ENCODE peak calls at places on chromosomes 4 and X, in five cellular contexts. B is H9, N is neuronal stem cell, O is mesenchymal stem cell, H is IMR-90. P is an unnamed sample.
A peak's percentile ranks its signal among the peaks of the same experiment; 100 is the strongest.

GRCh38 chr4:77465271-77465670 is 140.3 kb upstream of the CXCL13 start:
- DNase-seq in B (peak; percentile 36), N (no peak), O (peak; percentile 3), H (no peak), P (peak; percentile 31)

GRCh38 chr4:99876946-99877345 is 17.3 kb downstream of the LAMTOR3 start:
- DNase-seq in B (no peak), N (no peak), O (no peak), H (no peak), P (no peak)

GRCh38 chrX:51743179-51743957 is at the start of gene GSPT2:
- DNase-seq in B (peak; percentile 61), N (peak; percentile 9), O (peak; percentile 72), H (peak; percentile 76), P (peak; percentile 79)

GRCh38 chr4:38313175-38313574 is 350.8 kb upstream of the KLF3 start:
- DNase-seq in B (no peak), N (no peak), O (no peak), H (no peak), P (no peak)

GRCh38 chr4:156347412-156348075 is 393.9 kb upstream of the CTSO start:
- DNase-seq in B (no peak), N (no peak), O (peak; percentile 68), H (peak; percentile 64), P (peak; percentile 96)

GRCh38 chr4:57158221-57158620 is 48.0 kb upstream of the IGFBP7 start:
- DNase-seq in B (no peak), N (no peak), O (no peak), H (no peak), P (peak; percentile 20)

GRCh38 chrX:47283015-47283771 is 50.4 kb downstream of the USP11 start:
- DNase-seq in B (no peak), N (no peak), O (no peak), H (peak; percentile 65), P (no peak)

GRCh38 chr4:26320159-26320452 is 708 bp upstream of the RBPJ start:
- DNase-seq in B (no peak), N (no peak), O (peak; percentile 79), H (peak; percentile 28), P (peak; percentile 79)

GRCh38 chrX:66731398-66731797 is 92.5 kb upstream of the EDA2R start:
- DNase-seq in B (no peak), N (peak; percentile 18), O (peak; percentile 47), H (peak; percentile 33), P (peak; percentile 62)

GRCh38 chrX:66728818-66729271 is 90.0 kb upstream of the EDA2R start:
- DNase-seq in B (peak; percentile 67), N (peak; percentile 51), O (peak; percentile 60), H (peak; percentile 59), P (peak; percentile 76)
- H2BK5ac ChIP-seq in B (no peak overlapping the region), N (no peak overlapping the region), O (no peak overlapping the region), H (peak overlapping the region; percentile 70), P (no peak overlapping the region)

DNA sequence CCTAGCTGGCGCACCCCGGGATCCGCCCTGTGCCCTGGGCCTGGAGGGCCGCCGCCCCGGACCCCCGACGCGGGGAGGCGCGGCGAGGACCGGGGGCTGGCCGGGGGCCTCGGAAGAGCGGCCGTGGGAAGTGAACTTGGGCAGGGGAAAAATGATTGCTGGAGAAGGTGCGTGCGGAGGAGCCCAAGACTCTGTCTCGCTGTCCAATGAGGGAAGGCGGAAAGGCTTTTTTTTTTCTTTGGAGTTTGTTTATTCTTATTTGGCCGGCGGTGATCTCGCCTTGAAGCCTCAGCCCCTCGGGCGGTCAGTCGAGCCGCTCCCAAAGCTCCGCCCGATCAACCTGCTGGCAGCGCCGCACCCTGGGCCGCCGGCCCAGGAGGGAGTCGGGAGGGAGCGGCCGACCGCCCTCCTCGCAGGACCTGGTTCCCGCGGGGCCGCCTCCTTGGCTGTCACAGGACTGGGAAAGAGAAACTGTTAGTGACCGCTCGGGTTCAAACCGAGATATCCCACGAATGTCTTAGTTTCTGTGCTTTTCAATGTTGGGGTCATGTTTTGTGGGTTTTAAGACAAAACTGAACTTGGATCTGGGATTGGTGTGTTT is 2.5 kb downstream of the CPEB2 start:
- DNase-seq in B (peak; percentile 64), N (peak; percentile 32), O (peak; percentile 86), H (peak; percentile 54), P (peak; percentile 75)
- H2BK5ac ChIP-seq in B (no peak overlapping the region), N (no peak overlapping the region), O (peak overlapping the region; percentile 95), H (peak overlapping the region; percentile 84), P (no peak overlapping the region)

DNA sequence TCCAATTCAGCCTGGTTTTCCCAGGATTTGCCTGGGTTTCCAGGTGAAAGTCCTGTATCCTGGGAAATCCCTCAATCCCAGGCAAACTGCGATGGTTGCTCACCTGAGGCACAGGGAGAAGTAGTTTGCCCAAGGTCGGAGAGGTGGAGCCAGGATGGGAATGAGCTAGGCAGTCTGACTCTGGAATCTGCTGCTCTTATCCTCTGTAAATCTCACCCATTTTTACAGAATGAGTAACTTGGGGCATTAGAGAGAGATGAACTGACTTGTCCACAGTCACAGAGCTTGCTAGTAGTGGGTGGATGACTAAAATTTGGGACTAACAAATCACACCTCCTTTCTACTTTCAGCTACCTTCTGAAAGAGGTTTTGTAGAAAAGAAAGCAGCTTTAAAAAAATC is 9.8 kb upstream of the ARX start:
- DNase-seq in B (no peak), N (no peak), O (no peak), H (no peak), P (no peak)
- H2BK5ac ChIP-seq in B (no peak overlapping the region), N (no peak overlapping the region), O (no peak overlapping the region), H (no peak overlapping the region), P (no peak overlapping the region)

GRCh38 chr4:152849350-152849749 is 69.6 kb downstream of the ARFIP1 start:
- DNase-seq in B (no peak), N (no peak), O (no peak), H (no peak), P (no peak)

GRCh38 chr4:152850377-152850776 is 70.6 kb downstream of the ARFIP1 start:
- DNase-seq in B (peak; percentile 80), N (no peak), O (peak; percentile 75), H (peak; percentile 54), P (peak; percentile 92)

GRCh38 chr4:152853293-152853692 is 73.5 kb downstream of the ARFIP1 start:
- DNase-seq in B (no peak), N (no peak), O (no peak), H (no peak), P (no peak)

GRCh38 chr4:152848508-152848907 is 68.8 kb downstream of the ARFIP1 start:
- DNase-seq in B (no peak), N (no peak), O (no peak), H (no peak), P (no peak)

DNA sequence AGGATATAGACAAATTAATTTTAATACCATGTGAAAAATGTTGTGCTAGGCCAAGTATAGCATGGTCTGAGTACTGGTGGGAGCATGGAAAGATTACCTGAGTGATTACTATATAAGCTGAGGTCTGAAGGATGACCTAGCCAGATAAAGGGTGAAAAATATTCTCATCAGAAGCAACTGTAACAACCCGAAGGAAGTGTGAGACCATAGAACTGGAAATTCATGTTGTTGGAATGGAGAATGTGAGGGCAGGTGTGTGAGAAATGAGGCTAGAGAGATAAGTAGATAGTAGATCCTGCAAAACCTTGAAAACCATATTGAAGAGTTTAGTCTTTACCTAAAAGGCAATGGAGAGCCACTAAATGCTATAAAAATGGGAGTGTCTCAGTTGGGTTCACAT is 71.5 kb downstream of the ARFIP1 start:
- DNase-seq in B (no peak), N (no peak), O (no peak), H (no peak), P (no peak)
- H2BK5ac ChIP-seq in B (peak overlapping the region; percentile 93), N (no peak overlapping the region), O (no peak overlapping the region), H (no peak overlapping the region), P (peak overlapping the region; percentile 45)

DNA sequence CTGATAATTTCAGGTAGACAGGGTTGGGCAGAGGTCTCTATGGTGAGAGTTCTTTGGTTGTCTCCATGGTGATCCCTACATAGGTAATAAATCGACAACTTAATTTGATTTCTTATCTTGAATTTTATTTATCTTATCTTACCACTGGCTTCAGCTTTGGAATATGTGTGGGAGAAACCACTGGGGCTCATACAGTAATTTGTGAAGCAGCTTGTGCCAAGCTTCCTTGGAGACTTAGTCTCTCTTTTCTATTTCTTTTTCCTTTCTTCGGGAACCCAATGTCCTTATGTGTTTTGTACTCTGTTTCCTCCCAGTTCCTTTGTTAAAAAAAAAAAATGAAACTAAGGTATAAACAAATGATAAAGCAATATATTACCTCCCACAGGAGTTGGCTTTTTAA is 242.4 kb upstream of the CNKSR2 start:
- DNase-seq in B (no peak), N (no peak), O (no peak), H (no peak), P (no peak)
- H2BK5ac ChIP-seq in B (no peak overlapping the region), N (no peak overlapping the region), O (no peak overlapping the region), H (no peak overlapping the region), P (no peak overlapping the region)

P was measured in mesendoderm.